ENCODE peak calls at places on chromosome X, in ten cellular contexts. One of them, this sample, is unnamed.

GRCh38 chrX:5823861-5824260 is 404.8 kb downstream of the NLGN4X start:
- DNase-seq in cardiac muscle cell: peak
- DNase-seq in RPMI8226: no peak
- DNase-seq in activated naive CD4-positive, alpha-beta T cell treated with anti-CD3 and anti-CD28 coated beads, Interleukin-2, amount 10 ng/mL, durations not matched to agents 7 days and 5 days: no peak
- DNase-seq in WTC11: no peak
- DNase-seq in uterus: no peak
- DNase-seq in fibroblast of the aortic adventitia: no peak
- DNase-seq in nephron progenitor cell: peak
- DNase-seq in activated CD8-positive, alpha-beta memory T cell treated with anti-CD3 and anti-CD28 coated beads, Interleukin-2, amount 50 U/mL, for 48 hours: no peak
- DNase-seq in AG08395: no peak
- DNase-seq in this sample: no peak

GRCh38 chrX:73448379-73448778 is 1.5 kb downstream of the CDX4 start:
- DNase-seq in cardiac muscle cell: peak
- DNase-seq in RPMI8226: no peak
- DNase-seq in activated naive CD4-positive, alpha-beta T cell treated with anti-CD3 and anti-CD28 coated beads, Interleukin-2, amount 10 ng/mL, durations not matched to agents 7 days and 5 days: no peak
- DNase-seq in WTC11: peak
- DNase-seq in uterus: no peak
- DNase-seq in fibroblast of the aortic adventitia: no peak
- DNase-seq in nephron progenitor cell: no peak
- DNase-seq in activated CD8-positive, alpha-beta memory T cell treated with anti-CD3 and anti-CD28 coated beads, Interleukin-2, amount 50 U/mL, for 48 hours: peak
- DNase-seq in AG08395: no peak
- DNase-seq in this sample: no peak

GRCh38 chrX:45513042-45513441 is 312.4 kb upstream of the DIPK2B start:
- DNase-seq in cardiac muscle cell: no peak
- DNase-seq in RPMI8226: no peak
- DNase-seq in activated naive CD4-positive, alpha-beta T cell treated with anti-CD3 and anti-CD28 coated beads, Interleukin-2, amount 10 ng/mL, durations not matched to agents 7 days and 5 days: no peak
- DNase-seq in WTC11: no peak
- DNase-seq in uterus: no peak
- DNase-seq in fibroblast of the aortic adventitia: no peak
- DNase-seq in nephron progenitor cell: no peak
- DNase-seq in activated CD8-positive, alpha-beta memory T cell treated with anti-CD3 and anti-CD28 coated beads, Interleukin-2, amount 50 U/mL, for 48 hours: no peak
- DNase-seq in AG08395: no peak
- DNase-seq in this sample: no peak

GRCh38 chrX:39730671-39731389 is 366.9 kb downstream of the BCOR start:
- DNase-seq in cardiac muscle cell: peak
- DNase-seq in RPMI8226: peak
- DNase-seq in activated naive CD4-positive, alpha-beta T cell treated with anti-CD3 and anti-CD28 coated beads, Interleukin-2, amount 10 ng/mL, durations not matched to agents 7 days and 5 days: peak
- DNase-seq in WTC11: peak
- DNase-seq in uterus: peak
- DNase-seq in fibroblast of the aortic adventitia: peak
- DNase-seq in nephron progenitor cell: peak
- DNase-seq in activated CD8-positive, alpha-beta memory T cell treated with anti-CD3 and anti-CD28 coated beads, Interleukin-2, amount 50 U/mL, for 48 hours: peak
- DNase-seq in AG08395: peak
- DNase-seq in this sample: peak

GRCh38 chrX:11423949-11424348 is 130.7 kb downstream of the AMELX start:
- DNase-seq in cardiac muscle cell: no peak
- DNase-seq in RPMI8226: peak
- DNase-seq in activated naive CD4-positive, alpha-beta T cell treated with anti-CD3 and anti-CD28 coated beads, Interleukin-2, amount 10 ng/mL, durations not matched to agents 7 days and 5 days: no peak
- DNase-seq in WTC11: no peak
- DNase-seq in uterus: no peak
- DNase-seq in fibroblast of the aortic adventitia: no peak
- DNase-seq in nephron progenitor cell: no peak
- DNase-seq in activated CD8-positive, alpha-beta memory T cell treated with anti-CD3 and anti-CD28 coated beads, Interleukin-2, amount 50 U/mL, for 48 hours: no peak
- DNase-seq in AG08395: no peak
- DNase-seq in this sample: no peak

GRCh38 chrX:9153299-9153698 is 119.4 kb upstream of the FAM9B start:
- DNase-seq in cardiac muscle cell: no peak
- DNase-seq in RPMI8226: no peak
- DNase-seq in activated naive CD4-positive, alpha-beta T cell treated with anti-CD3 and anti-CD28 coated beads, Interleukin-2, amount 10 ng/mL, durations not matched to agents 7 days and 5 days: no peak
- DNase-seq in WTC11: no peak
- DNase-seq in uterus: no peak
- DNase-seq in fibroblast of the aortic adventitia: peak
- DNase-seq in nephron progenitor cell: no peak
- DNase-seq in activated CD8-positive, alpha-beta memory T cell treated with anti-CD3 and anti-CD28 coated beads, Interleukin-2, amount 50 U/mL, for 48 hours: no peak
- DNase-seq in AG08395: peak
- DNase-seq in this sample: no peak

GRCh38 chrX:66001596-66001995 is 38.3 kb downstream of the VSIG4 start:
- DNase-seq in cardiac muscle cell: no peak
- DNase-seq in RPMI8226: no peak
- DNase-seq in activated naive CD4-positive, alpha-beta T cell treated with anti-CD3 and anti-CD28 coated beads, Interleukin-2, amount 10 ng/mL, durations not matched to agents 7 days and 5 days: no peak
- DNase-seq in WTC11: no peak
- DNase-seq in uterus: no peak
- DNase-seq in fibroblast of the aortic adventitia: no peak
- DNase-seq in nephron progenitor cell: no peak
- DNase-seq in activated CD8-positive, alpha-beta memory T cell treated with anti-CD3 and anti-CD28 coated beads, Interleukin-2, amount 50 U/mL, for 48 hours: no peak
- DNase-seq in AG08395: no peak
- DNase-seq in this sample: no peak

GRCh38 chrX:38803609-38804480 is 2.6 kb downstream of the MID1IP1 start:
- DNase-seq in cardiac muscle cell: peak
- DNase-seq in RPMI8226: peak
- DNase-seq in activated naive CD4-positive, alpha-beta T cell treated with anti-CD3 and anti-CD28 coated beads, Interleukin-2, amount 10 ng/mL, durations not matched to agents 7 days and 5 days: peak
- DNase-seq in WTC11: peak
- DNase-seq in uterus: peak
- DNase-seq in fibroblast of the aortic adventitia: peak
- DNase-seq in nephron progenitor cell: peak
- DNase-seq in activated CD8-positive, alpha-beta memory T cell treated with anti-CD3 and anti-CD28 coated beads, Interleukin-2, amount 50 U/mL, for 48 hours: peak
- DNase-seq in AG08395: peak
- DNase-seq in this sample: peak

GRCh38 chrX:38156838-38157237 is 63.8 kb downstream of the SRPX start:
- DNase-seq in cardiac muscle cell: no peak
- DNase-seq in RPMI8226: no peak
- DNase-seq in activated naive CD4-positive, alpha-beta T cell treated with anti-CD3 and anti-CD28 coated beads, Interleukin-2, amount 10 ng/mL, durations not matched to agents 7 days and 5 days: no peak
- DNase-seq in WTC11: no peak
- DNase-seq in uterus: no peak
- DNase-seq in fibroblast of the aortic adventitia: no peak
- DNase-seq in nephron progenitor cell: no peak
- DNase-seq in activated CD8-positive, alpha-beta memory T cell treated with anti-CD3 and anti-CD28 coated beads, Interleukin-2, amount 50 U/mL, for 48 hours: no peak
- DNase-seq in AG08395: no peak
- DNase-seq in this sample: no peak

GRCh38 chrX:53682885-53683555 is 3.5 kb downstream of the HUWE1 start:
- DNase-seq in cardiac muscle cell: peak
- DNase-seq in RPMI8226: peak
- DNase-seq in activated naive CD4-positive, alpha-beta T cell treated with anti-CD3 and anti-CD28 coated beads, Interleukin-2, amount 10 ng/mL, durations not matched to agents 7 days and 5 days: peak
- DNase-seq in WTC11: peak
- DNase-seq in uterus: no peak
- DNase-seq in fibroblast of the aortic adventitia: peak
- DNase-seq in nephron progenitor cell: peak
- DNase-seq in activated CD8-positive, alpha-beta memory T cell treated with anti-CD3 and anti-CD28 coated beads, Interleukin-2, amount 50 U/mL, for 48 hours: no peak
- DNase-seq in AG08395: peak
- DNase-seq in this sample: peak

GRCh38 chrX:132209527-132209926 is 9.7 kb downstream of the RAP2C start:
- DNase-seq in cardiac muscle cell: no peak
- DNase-seq in RPMI8226: no peak
- DNase-seq in activated naive CD4-positive, alpha-beta T cell treated with anti-CD3 and anti-CD28 coated beads, Interleukin-2, amount 10 ng/mL, durations not matched to agents 7 days and 5 days: no peak
- DNase-seq in WTC11: no peak
- DNase-seq in uterus: no peak
- DNase-seq in fibroblast of the aortic adventitia: peak
- DNase-seq in nephron progenitor cell: no peak
- DNase-seq in activated CD8-positive, alpha-beta memory T cell treated with anti-CD3 and anti-CD28 coated beads, Interleukin-2, amount 50 U/mL, for 48 hours: no peak
- DNase-seq in AG08395: no peak
- DNase-seq in this sample: no peak

GRCh38 chrX:115337735-115338134 is 48.2 kb downstream of the LUZP4 start:
- DNase-seq in cardiac muscle cell: no peak
- DNase-seq in RPMI8226: no peak
- DNase-seq in activated naive CD4-positive, alpha-beta T cell treated with anti-CD3 and anti-CD28 coated beads, Interleukin-2, amount 10 ng/mL, durations not matched to agents 7 days and 5 days: no peak
- DNase-seq in WTC11: no peak
- DNase-seq in uterus: peak
- DNase-seq in fibroblast of the aortic adventitia: peak
- DNase-seq in nephron progenitor cell: no peak
- DNase-seq in activated CD8-positive, alpha-beta memory T cell treated with anti-CD3 and anti-CD28 coated beads, Interleukin-2, amount 50 U/mL, for 48 hours: no peak
- DNase-seq in AG08395: peak
- DNase-seq in this sample: no peak

GRCh38 chrX:110847334-110847733 is 51.7 kb upstream of the CHRDL1 start:
- DNase-seq in cardiac muscle cell: peak
- DNase-seq in RPMI8226: peak
- DNase-seq in activated naive CD4-positive, alpha-beta T cell treated with anti-CD3 and anti-CD28 coated beads, Interleukin-2, amount 10 ng/mL, durations not matched to agents 7 days and 5 days: no peak
- DNase-seq in WTC11: no peak
- DNase-seq in uterus: no peak
- DNase-seq in fibroblast of the aortic adventitia: peak
- DNase-seq in nephron progenitor cell: peak
- DNase-seq in activated CD8-positive, alpha-beta memory T cell treated with anti-CD3 and anti-CD28 coated beads, Interleukin-2, amount 50 U/mL, for 48 hours: no peak
- DNase-seq in AG08395: peak
- DNase-seq in this sample: peak

GRCh38 chrX:12970691-12971202 is 4.2 kb upstream of the TMSB4X start:
- DNase-seq in cardiac muscle cell: peak
- DNase-seq in RPMI8226: no peak
- DNase-seq in activated naive CD4-positive, alpha-beta T cell treated with anti-CD3 and anti-CD28 coated beads, Interleukin-2, amount 10 ng/mL, durations not matched to agents 7 days and 5 days: peak
- DNase-seq in WTC11: peak
- DNase-seq in uterus: peak
- DNase-seq in fibroblast of the aortic adventitia: peak
- DNase-seq in nephron progenitor cell: no peak
- DNase-seq in activated CD8-positive, alpha-beta memory T cell treated with anti-CD3 and anti-CD28 coated beads, Interleukin-2, amount 50 U/mL, for 48 hours: no peak
- DNase-seq in AG08395: peak
- DNase-seq in this sample: peak

GRCh38 chrX:100812216-100813158 is 7.7 kb upstream of the CSTF2 start:
- DNase-seq in cardiac muscle cell: no peak
- DNase-seq in RPMI8226: no peak
- DNase-seq in activated naive CD4-positive, alpha-beta T cell treated with anti-CD3 and anti-CD28 coated beads, Interleukin-2, amount 10 ng/mL, durations not matched to agents 7 days and 5 days: no peak
- DNase-seq in WTC11: peak
- DNase-seq in uterus: no peak
- DNase-seq in fibroblast of the aortic adventitia: no peak
- DNase-seq in nephron progenitor cell: no peak
- DNase-seq in activated CD8-positive, alpha-beta memory T cell treated with anti-CD3 and anti-CD28 coated beads, Interleukin-2, amount 50 U/mL, for 48 hours: no peak
- DNase-seq in AG08395: no peak
- DNase-seq in this sample: no peak

This sample was measured in hepatic stellate cell.